ENCODE peak calls at places on chromosome 9, in four cellular contexts. R is activated T-helper 1 cell treated with Interleukin-2 at 50 U/mL for 16 hours, M is activated T-cell treated with anti-CD3 and anti-CD28 coated beads for 48 hours, P is HepG2. V is an unnamed sample.
A peak's percentile ranks its signal among the peaks of the same experiment; 100 is the strongest.

GRCh38 chr9:9275656-9276055 is 1337.1 kb downstream of the PTPRD start:
- DNase-seq in R (no peak), M (no peak), P (no peak), V (no peak)

GRCh38 chr9:78919701-78920100 is 622.8 kb downstream of the PSAT1 start:
- DNase-seq in R (no peak), M (no peak), P (no peak), V (no peak)

GRCh38 chr9:120393386-120394057 is 186.4 kb downstream of the CDK5RAP2 start:
- DNase-seq in R (no peak), M (no peak), P (no peak), V (no peak)

GRCh38 chr9:76817489-76817888 is 53.3 kb downstream of the PCA3 start:
- DNase-seq in R (no peak), M (no peak), P (no peak), V (no peak)

GRCh38 chr9:19999491-20000057 is 210.7 kb upstream of the SLC24A2 start:
- DNase-seq in R (no peak), M (peak; percentile 52), P (no peak), V (no peak)

GRCh38 chr9:123335227-123335985 is 20.6 kb upstream of the CRB2 start:
- DNase-seq in R (no peak), M (no peak), P (no peak), V (peak; percentile 90)

GRCh38 chr9:124242331-124243194 is 15.2 kb upstream of the NEK6 start:
- DNase-seq in R (no peak), M (no peak), P (no peak), V (no peak)

GRCh38 chr9:83474631-83475030 is 63.6 kb downstream of the FRMD3 start:
- DNase-seq in R (no peak), M (no peak), P (no peak), V (no peak)

GRCh38 chr9:109014267-109015025 is 1.1 kb upstream of the CTNNAL1 start:
- DNase-seq in R (no peak), M (no peak), P (no peak), V (peak; percentile 59)

GRCh38 chr9:114314881-114315722 is 7.8 kb upstream of the ORM1 start:
- DNase-seq in R (no peak), M (no peak), P (no peak), V (no peak)

GRCh38 chr9:93612052-93612795 is 35.8 kb downstream of the PHF2 start:
- DNase-seq in R (no peak), M (no peak), P (no peak), V (no peak)

GRCh38 chr9:21964925-21965385 is 29.2 kb downstream of the CDKN2A start:
- DNase-seq in R (no peak), M (peak; percentile 37), P (no peak), V (peak; percentile 61)

GRCh38 chr9:123642291-123643278 is 286.6 kb downstream of the CRB2 start:
- DNase-seq in R (no peak), M (no peak), P (peak; percentile 72), V (peak; percentile 66)

V was measured in retinal pigment epithelial cell.